ENCODE peak calls at places on chromosomes 11 and 22, in five cellular contexts. E, K, T, B and J are unnamed samples. For H3K4me1, the result is how much of the 10 kb centered on the place peaks cover.

GRCh38 chr11:113862430-113862829 is 12.9 kb downstream of the USP28 start:
- DNase-seq in E (no peak), K (no peak), T (no peak), B (no peak), J (no peak)

GRCh38 chr22:38239101-38239761 is 33.6 kb downstream of the TMEM184B start:
- DNase-seq in E (no peak), K (no peak), T (no peak), B (no peak), J (no peak)

GRCh38 chr11:37141707-37142106 is 543.7 kb upstream of the RAG2 start:
- DNase-seq in E (no peak), K (no peak), T (no peak), B (no peak), J (no peak)

GRCh38 chr11:116397556-116398167 is 375.1 kb downstream of the BUD13 start:
- DNase-seq in E (no peak), K (no peak), T (no peak), B (no peak), J (no peak)

GRCh38 chr11:68977781-68978625 is 2.8 kb downstream of the MRGPRD start:
- DNase-seq in E (no peak), K (peak), T (no peak), B (no peak), J (no peak)

GRCh38 chr11:126815111-126815510 is 185.5 kb downstream of the KIRREL3 start:
- DNase-seq in E (no peak), K (no peak), T (no peak), B (no peak), J (no peak)

GRCh38 chr11:12901272-12901671 is 107.8 kb upstream of the RASSF10 start:
- DNase-seq in E (no peak), K (no peak), T (no peak), B (no peak), J (no peak)

GRCh38 chr11:12288212-12288933 is 89.0 kb upstream of the PARVA start:
- DNase-seq in E (peak), K (peak), T (peak), B (peak), J (peak)

GRCh38 chr22:23657712-23658111 is 25.6 kb upstream of the DRICH1 start:
- DNase-seq in E (no peak), K (no peak), T (no peak), B (no peak), J (no peak)

GRCh38 chr22:20645954-20646353 is 128.0 kb upstream of the SERPIND1 start:
- DNase-seq in E (no peak), K (no peak), T (no peak), B (no peak), J (no peak)

GRCh38 chr11:43130616-43131015 is 181.2 kb upstream of the API5 start:
- DNase-seq in E (no peak), K (no peak), T (no peak), B (no peak), J (no peak)

GRCh38 chr11:1931326-1931725 is 11.8 kb downstream of the TNNT3 start:
- DNase-seq in E (no peak), K (peak), T (no peak), B (no peak), J (no peak)

GRCh38 chr11:57785072-57785471 is 23.5 kb downstream of the CTNND1 start:
- DNase-seq in E (no peak), K (no peak), T (no peak), B (no peak), J (no peak)

GRCh38 chr11:131978351-131978750 is 607.9 kb downstream of the NTM start:
- DNase-seq in E (no peak), K (no peak), T (no peak), B (no peak), J (no peak)

GRCh38 chr22:37057796-37058510 is 6.4 kb downstream of the KCTD17 start:
- DNase-seq in E (no peak), K (peak), T (no peak), B (no peak), J (no peak)

GRCh38 chr11:27468209-27468608 is 4.4 kb downstream of the LGR4 start:
- DNase-seq in E (no peak), K (no peak), T (no peak), B (no peak), J (no peak)

GRCh38 chr11:67321313-67321871 is 18.1 kb downstream of the SSH3 start:
- DNase-seq in E (no peak), K (no peak), T (no peak), B (no peak), J (no peak)

GRCh38 chr11:134854391-134854991 is 442.4 kb upstream of the B3GAT1 start:
- DNase-seq in E (no peak), K (no peak), T (no peak), B (no peak), J (no peak)

DNA sequence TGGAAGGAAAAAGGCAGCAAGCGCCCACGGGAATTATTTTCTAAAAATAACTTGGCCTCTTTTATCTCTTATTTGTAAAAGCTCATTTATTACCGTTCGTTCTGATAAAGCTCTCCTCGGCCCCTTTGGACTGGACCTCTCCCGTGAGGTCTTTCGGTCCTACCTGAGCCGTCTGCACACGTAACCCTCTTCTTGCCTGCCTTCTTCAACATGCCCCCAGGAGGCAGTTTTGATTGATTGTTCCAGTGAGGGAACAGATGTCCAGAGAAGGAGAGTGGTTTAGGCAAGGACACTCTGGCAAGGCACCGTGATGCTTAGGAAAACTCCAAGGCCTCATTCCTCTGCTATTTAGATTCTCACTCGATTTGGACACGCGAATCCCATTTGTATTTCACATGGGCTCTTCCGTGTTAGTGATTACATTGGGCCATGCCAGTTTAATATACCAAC is 53.1 kb upstream of the CRTAM start:
- DNase-seq in E (no peak), K (no peak), T (no peak), B (no peak), J (no peak)
- TF ChIP-seq CTCF in E (no peak), K (no peak), T (no peak), B (no peak), J (no peak)

GRCh38 chr11:124875401-124875800 is 10.2 kb downstream of the ROBO3 start:
- DNase-seq in E (peak), K (no peak), T (no peak), B (no peak), J (no peak)
- H3K4me3 ChIP-seq in E (peak), K (peak), T (no peak), B (no peak), J (no peak)

GRCh38 chr22:45686004-45686403 is 14.4 kb downstream of the ATXN10 start:
- DNase-seq in E (no peak), K (no peak), T (no peak), B (no peak), J (no peak)

GRCh38 chr22:45684752-45685359 is 13.2 kb downstream of the ATXN10 start:
- DNase-seq in E (no peak), K (no peak), T (no peak), B (no peak), J (no peak)

GRCh38 chr22:45683248-45683647 is 11.6 kb downstream of the ATXN10 start:
- DNase-seq in E (no peak), K (no peak), T (no peak), B (no peak), J (no peak)

GRCh38 chr22:45683680-45684079 is 12.0 kb downstream of the ATXN10 start:
- DNase-seq in E (no peak), K (no peak), T (no peak), B (no peak), J (no peak)

GRCh38 chr22:45684169-45684568 is 12.5 kb downstream of the ATXN10 start:
- DNase-seq in E (no peak), K (no peak), T (no peak), B (no peak), J (no peak)
- H3K4me1 ChIP-seq in E (under half), K (under half), T (half or more), B (under half), J (under half)

GRCh38 chr11:106974831-106975230 is 43.4 kb downstream of the GUCY1A2 start:
- DNase-seq in E (no peak), K (no peak), T (no peak), B (no peak), J (no peak)
- TF ChIP-seq CTCF in E (no peak), K (no peak), T (no peak), B (no peak), J (no peak)

GRCh38 chr11:76628408-76628947 is 42.1 kb downstream of the LRRC32 start:
- DNase-seq in E (peak), K (no peak), T (no peak), B (no peak), J (no peak)

GRCh38 chr11:76629853-76630599 is 40.5 kb downstream of the LRRC32 start:
- DNase-seq in E (peak), K (peak), T (peak), B (no peak), J (peak)

GRCh38 chr11:76627541-76628082 is 42.9 kb downstream of the LRRC32 start:
- DNase-seq in E (peak), K (no peak), T (no peak), B (no peak), J (no peak)

GRCh38 chr11:76630600-76630999 is 39.9 kb downstream of the LRRC32 start:
- DNase-seq in E (no peak), K (no peak), T (no peak), B (no peak), J (no peak)

DNA sequence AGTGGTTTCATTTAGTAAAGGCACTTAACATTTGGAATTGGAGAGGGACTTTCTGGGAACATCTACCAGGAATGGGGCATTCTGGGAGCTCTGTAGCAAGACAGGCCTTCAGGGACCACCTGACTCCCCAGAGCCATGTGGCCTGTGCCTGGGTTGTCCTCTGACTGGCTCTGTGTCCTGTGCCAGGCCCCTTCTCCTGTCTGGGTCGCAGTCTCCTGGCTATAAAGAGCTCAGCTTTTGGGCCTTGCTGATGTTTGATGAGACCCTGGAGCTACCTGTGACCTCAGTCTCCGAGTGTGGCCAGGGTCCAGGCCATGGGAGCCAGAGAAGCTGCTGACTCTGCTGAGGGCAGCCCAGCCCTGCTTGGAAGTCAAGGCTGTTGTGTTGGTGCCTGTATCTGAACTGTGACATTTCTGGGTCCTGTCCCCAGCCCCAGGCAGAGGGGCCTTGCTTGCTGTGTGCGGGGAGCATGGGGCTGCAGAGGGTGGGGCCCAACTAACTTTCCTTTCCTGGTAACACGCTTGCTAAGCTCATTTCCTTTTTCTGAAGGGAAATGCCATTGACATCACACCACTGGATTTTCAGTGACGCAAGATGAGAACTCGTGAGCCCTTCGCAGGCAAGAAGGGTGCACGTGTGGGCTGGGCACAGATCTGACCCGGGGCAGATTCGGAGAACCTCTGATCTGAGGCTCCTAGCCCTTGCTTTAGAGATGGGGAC is 41.3 kb downstream of the LRRC32 start:
- DNase-seq in E (peak), K (peak), T (no peak), B (no peak), J (no peak)
- H3K4me3 ChIP-seq in E (no peak), K (no peak), T (no peak), B (no peak), J (no peak)

GRCh38 chr22:39926175-39927152 is 25.6 kb downstream of the GRAP2 start:
- DNase-seq in E (no peak), K (no peak), T (no peak), B (no peak), J (peak)

GRCh38 chr22:39931271-39931670 is 28.9 kb upstream of the TMA7B start:
- DNase-seq in E (no peak), K (no peak), T (no peak), B (no peak), J (no peak)

GRCh38 chr22:39932166-39932565 is 28.0 kb upstream of the TMA7B start:
- DNase-seq in E (no peak), K (no peak), T (no peak), B (no peak), J (no peak)

GRCh38 chr22:39927544-39927943 is 26.7 kb downstream of the GRAP2 start:
- DNase-seq in E (no peak), K (no peak), T (no peak), B (no peak), J (no peak)

DNA sequence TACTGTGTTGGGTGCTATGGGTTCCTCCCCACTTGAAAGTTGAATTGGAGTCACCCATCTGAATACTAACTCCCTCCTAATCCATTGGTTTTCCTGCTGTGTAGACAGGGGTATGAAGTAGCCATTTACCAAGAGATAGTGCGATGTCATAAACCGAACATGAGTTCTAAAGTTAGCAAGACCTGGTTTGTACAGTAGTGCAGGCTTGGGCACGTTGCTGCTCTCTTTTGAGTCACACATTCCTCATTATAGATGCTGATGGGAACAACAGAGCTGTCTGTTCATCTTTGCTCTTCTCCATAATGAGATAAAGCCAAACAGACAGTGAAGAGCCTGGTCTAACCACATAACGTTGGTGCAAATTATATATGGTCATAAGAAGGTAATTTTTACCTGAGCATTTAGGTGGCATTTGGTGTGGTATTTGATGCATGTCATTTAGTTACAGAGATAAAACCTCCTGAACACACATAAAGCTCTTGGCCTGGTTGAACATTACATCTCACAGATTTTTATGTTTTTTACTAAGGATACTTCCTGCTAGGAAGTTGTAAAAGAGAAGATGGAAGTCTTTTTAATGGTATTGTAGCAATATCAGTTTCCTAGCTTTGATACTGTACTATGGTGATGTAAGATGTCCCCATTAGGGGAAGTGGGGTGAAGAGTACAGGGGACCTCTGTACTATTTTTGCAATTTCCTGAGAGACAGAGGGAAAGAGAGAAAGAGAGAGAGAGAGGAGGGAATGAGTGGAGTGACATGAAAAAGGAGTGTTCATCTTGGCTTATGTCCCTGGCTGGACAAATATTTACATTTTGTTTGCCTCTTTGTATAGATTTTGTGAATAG is 27.9 kb downstream of the GRAP2 start:
- DNase-seq in E (no peak), K (no peak), T (no peak), B (no peak), J (no peak)
- H3K4me1 ChIP-seq in E (under half), K (under half), T (under half), B (under half), J (under half)

DNA sequence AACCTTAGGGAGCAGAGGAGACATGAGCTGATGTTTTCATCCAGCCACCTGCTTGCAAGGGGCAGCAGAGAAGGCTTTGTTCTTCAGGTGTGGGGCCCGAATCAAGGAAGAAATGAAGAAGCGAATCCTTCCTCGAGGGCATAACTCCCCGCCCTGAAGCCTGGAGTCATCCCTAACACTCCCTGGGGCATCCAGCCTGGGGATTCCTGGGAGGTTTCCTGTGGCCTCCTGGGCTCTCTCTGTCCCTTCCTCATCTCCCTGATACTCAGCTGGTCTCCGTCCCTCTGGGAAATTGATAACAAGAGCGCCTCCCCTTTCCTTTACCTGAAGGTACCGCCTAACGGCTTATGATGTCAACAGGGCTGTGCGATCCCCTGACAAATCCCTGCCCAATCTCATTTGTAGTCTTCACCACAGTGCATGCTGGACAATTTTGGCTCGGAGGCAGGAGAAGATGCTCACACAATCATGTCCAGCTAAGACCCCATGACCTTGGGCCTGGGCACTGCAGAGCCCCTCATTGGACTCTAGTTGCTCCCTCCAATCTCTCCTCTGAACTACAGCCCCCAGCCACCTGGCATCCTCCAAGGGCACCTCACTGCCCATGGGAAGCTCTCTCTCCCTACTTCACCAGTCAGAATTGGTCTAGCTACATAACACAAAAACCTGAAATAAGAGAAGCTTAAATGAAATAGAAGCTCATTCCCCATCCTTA is 80.6 kb upstream of the RTL6 start:
- DNase-seq in E (peak), K (no peak), T (no peak), B (no peak), J (no peak)
- TF ChIP-seq CTCF in E (no peak), K (no peak), T (no peak), B (no peak), J (no peak)